ENCODE peak calls at places on chromosomes 11 and 22, in five cellular contexts. P is prostate gland, E is right lobe of liver, D is esophagus squamous epithelium, X is GM12878. Y is an unnamed sample. For H3K27me3, the result is how much of the 10 kb centered on the place peaks cover.

GRCh38 chr11:128908391-128909246 is 17.5 kb downstream of the KCNJ5 start:
- DNase-seq in P (peak), E (peak), D (no peak), X (no peak), Y (no peak)

GRCh38 chr22:28976588-28976987 is 85.0 kb downstream of the C22orf31 start:
- DNase-seq in P (no peak), E (no peak), D (no peak), X (no peak), Y (no peak)

GRCh38 chr11:96114178-96115070 is 190.5 kb upstream of the MTMR2 start:
- DNase-seq in P (peak), E (no peak), D (no peak), X (no peak), Y (no peak)

GRCh38 chr22:33747576-33748180 is 172.6 kb downstream of the LARGE1 start:
- DNase-seq in P (no peak), E (no peak), D (no peak), X (no peak), Y (no peak)

GRCh38 chr11:115197031-115197430 is 307.2 kb downstream of the CADM1 start:
- DNase-seq in P (no peak), E (no peak), D (no peak), X (no peak), Y (no peak)

GRCh38 chr11:35629511-35629910 is 11.3 kb downstream of the FJX1 start:
- DNase-seq in P (no peak), E (no peak), D (no peak), X (no peak), Y (no peak)

GRCh38 chr11:62974848-62975522 is 9.8 kb downstream of the SLC22A6 start:
- DNase-seq in P (peak), E (no peak), D (no peak), X (no peak), Y (peak)

GRCh38 chr11:99419991-99420390 is 399.2 kb downstream of the CNTN5 start:
- DNase-seq in P (no peak), E (no peak), D (no peak), X (no peak), Y (no peak)

GRCh38 chr11:107859459-107860239 is 1.1 kb upstream of the SLC35F2 start:
- DNase-seq in P (peak), E (peak), D (no peak), X (peak), Y (peak)

GRCh38 chr22:17924735-17925727 is 99.3 kb downstream of the MICAL3 start:
- DNase-seq in P (no peak), E (no peak), D (no peak), X (no peak), Y (peak)

GRCh38 chr22:17926516-17926915 is 97.8 kb downstream of the MICAL3 start:
- DNase-seq in P (no peak), E (no peak), D (no peak), X (no peak), Y (no peak)

GRCh38 chr22:17922925-17923898 is 101.1 kb downstream of the MICAL3 start:
- DNase-seq in P (no peak), E (peak), D (no peak), X (no peak), Y (peak)

GRCh38 chr22:17921871-17922821 is 102.2 kb downstream of the MICAL3 start:
- DNase-seq in P (peak), E (peak), D (no peak), X (no peak), Y (peak)

GRCh38 chr22:17924076-17924475 is 100.3 kb downstream of the MICAL3 start:
- DNase-seq in P (no peak), E (no peak), D (no peak), X (no peak), Y (peak)
- H3K4me3 ChIP-seq in P (no peak), E (no peak), D (no peak), X (no peak), Y (no peak)

DNA sequence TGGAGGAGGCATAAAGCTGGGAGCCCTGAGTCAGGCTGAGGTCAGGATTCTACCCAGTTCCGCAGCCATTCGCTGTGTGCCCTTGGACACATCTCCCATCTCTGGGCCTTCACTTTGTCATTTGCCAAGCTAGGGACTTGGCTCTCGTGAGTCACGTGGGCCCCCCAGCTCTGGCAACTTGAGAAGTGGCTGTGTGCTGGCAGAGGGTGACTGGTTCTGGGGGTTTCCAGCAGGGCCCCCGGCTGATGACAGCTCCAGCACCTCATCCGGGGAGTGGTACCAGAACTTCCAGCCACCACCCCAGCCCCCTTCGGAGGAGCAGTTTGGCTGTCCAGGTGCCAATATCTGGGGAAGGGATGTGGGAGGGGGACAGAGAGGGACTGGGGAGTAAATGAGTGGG is 46.6 kb downstream of the CD6 start:
- DNase-seq in P (no peak), E (no peak), D (no peak), X (no peak), Y (no peak)
- H3K27me3 ChIP-seq in P (under half), E (under half), D (under half), X (under half), Y (under half)

GRCh38 chr11:59813364-59813763 is 2.8 kb upstream of the MRPL16 start:
- DNase-seq in P (no peak), E (no peak), D (no peak), X (no peak), Y (no peak)

GRCh38 chr11:59812220-59812619 is 1.6 kb upstream of the MRPL16 start:
- DNase-seq in P (no peak), E (no peak), D (no peak), X (no peak), Y (no peak)

GRCh38 chr11:59807047-59807446 is 3.5 kb downstream of the MRPL16 start:
- DNase-seq in P (no peak), E (no peak), D (no peak), X (no peak), Y (no peak)

GRCh38 chr11:59810911-59811259 is 307 bp upstream of the MRPL16 start:
- DNase-seq in P (no peak), E (no peak), D (no peak), X (no peak), Y (no peak)

DNA sequence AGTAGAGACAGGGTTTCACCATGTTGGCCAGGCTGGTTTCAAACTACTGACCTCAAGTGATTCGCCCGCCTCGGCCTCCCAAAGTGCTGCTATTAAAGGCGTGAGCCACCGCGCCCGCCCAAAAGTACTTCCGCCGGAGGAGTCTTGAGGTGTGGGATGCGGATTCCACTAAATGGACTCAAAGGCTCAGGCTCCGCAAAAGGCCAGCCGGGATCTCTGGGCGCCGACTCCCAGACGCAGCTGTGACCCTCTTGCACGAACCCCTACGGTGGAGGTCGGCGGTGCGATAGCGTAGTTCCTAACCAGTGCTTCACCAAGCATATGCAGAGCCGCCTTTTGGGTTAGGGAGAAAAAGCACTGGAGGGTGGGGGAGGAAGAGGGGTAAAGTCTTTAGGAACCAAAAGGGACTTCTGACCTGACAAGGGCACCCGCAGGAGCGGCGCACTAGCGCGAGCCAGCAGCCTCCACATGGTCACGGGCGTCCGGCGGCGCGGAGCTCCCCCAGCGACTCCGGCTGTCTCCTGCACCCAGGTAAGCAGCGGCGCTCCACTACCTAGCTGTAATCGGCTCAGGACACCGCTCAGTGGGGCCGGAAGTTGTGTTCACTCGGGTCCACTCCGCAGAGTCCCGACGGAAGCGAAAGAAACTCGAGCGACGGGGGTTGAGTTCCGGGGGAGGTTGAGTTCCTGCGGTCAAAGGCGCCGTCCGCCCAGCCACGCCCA is at the start of gene MRPL16:
- DNase-seq in P (peak), E (peak), D (peak), X (peak), Y (peak)
- TF ChIP-seq POLR2A in P (peak), E (peak), D (no peak), X (peak), Y (peak)

GRCh38 chr22:49962012-49962750 is 1.6 kb downstream of the PIM3 start:
- DNase-seq in P (peak), E (peak), D (no peak), X (no peak), Y (peak)
- H3K4me3 ChIP-seq in P (peak), E (peak), D (peak), X (peak), Y (peak)

DNA sequence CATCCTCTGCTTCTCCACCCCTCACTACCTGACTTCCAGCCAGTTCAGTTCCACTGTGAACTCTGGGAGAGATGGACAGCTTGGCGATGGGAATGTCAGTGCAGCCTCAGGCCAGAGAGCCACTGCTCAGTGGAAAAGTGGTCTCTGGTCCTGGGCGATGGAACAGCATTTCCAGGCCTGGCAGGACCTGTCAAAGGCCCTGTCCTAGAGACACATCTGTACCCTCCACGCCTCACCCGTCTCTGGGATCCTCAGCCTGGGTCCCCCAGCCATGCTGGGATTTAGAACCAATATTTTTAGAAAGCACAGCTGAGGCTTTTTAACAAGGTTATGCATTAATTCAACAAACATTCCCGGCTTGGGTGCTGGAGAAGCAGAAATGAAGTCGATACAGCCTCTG is 165.7 kb downstream of the MN1 start:
- DNase-seq in P (no peak), E (no peak), D (no peak), X (no peak), Y (no peak)
- H3K27me3 ChIP-seq in P (under half), E (under half), D (under half), X (under half), Y (under half)

DNA sequence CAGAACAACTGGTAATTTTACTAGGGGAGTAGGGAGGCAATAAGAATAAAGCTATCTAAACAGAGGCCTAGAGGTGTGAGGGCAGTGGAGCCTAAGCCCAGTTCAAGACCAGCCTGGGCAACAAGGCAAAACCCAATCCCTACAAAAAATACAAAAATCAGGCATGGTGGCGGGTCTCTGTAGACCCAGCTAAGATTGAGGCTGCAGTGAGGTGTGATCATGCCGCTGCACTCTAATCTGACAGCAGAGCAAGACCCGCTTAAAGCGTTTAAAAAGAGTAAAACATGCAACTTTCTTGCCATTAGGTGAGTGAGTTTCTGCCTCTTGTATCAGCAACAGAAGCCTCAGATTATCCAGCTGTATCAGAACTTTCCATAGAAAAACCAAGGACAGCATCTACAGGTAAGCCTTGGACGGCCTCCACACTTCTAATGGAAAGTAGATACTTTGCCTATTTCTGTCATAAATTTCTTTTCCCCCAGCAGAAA is 12.1 kb downstream of the TAF1D start:
- DNase-seq in P (no peak), E (no peak), D (no peak), X (no peak), Y (no peak)
- TF ChIP-seq POLR2A in P (no peak), E (no peak), D (no peak), X (peak), Y (no peak)

DNA sequence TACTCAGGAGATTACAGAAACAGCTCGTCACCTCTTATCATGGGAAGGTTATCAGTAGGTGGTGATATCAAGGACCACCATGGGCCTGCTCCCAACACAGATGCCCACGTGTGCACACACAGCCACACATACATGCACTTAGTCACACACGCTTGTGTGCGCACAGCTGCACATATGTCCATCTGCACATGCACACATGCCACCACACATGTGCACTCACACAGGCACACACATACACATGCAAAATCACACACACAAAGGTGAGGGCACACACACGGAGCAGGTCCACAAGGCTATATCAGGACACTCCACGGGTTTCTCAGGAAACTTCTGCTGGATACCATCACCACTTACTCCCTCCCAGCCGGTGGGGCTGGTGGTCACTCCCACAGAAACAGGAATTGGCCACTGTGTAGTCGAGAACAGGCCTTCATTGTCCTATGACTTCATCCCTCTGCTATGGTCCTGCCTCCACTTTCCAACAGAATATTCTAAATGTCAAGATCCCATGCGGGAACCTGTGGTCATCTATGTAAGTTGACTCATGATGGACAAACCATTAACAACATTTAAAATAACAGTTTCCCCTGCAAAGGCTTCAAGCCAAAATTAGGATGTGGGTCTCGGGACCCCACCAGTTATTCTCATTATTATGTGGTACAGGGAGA is 2.2 kb downstream of the C11orf24 start:
- DNase-seq in P (no peak), E (no peak), D (no peak), X (no peak), Y (no peak)
- H3K4me3 ChIP-seq in P (no peak), E (peak), D (no peak), X (peak), Y (no peak)

Y was measured in thyroid gland.